ENCODE peak calls at places on chromosomes 13 and 19, in ten cellular contexts. E, B, S, L, W, Y, K, Z, N and I are unnamed samples.
A peak's percentile ranks its signal among the peaks of the same experiment; 100 is the strongest.

GRCh38 chr13:81929988-81930387 is 1589.1 kb upstream of the SPRY2 start:
- DNase-seq in E (no peak), B (no peak), S (no peak), L (no peak), W (peak; percentile 20), Y (no peak), K (peak; percentile 70), Z (no peak), N (peak; percentile 48), I (peak; percentile 88)

GRCh38 chr13:89061821-89062220 is 1390.7 kb downstream of the SLITRK5 start:
- DNase-seq in E (no peak), B (no peak), S (no peak), L (no peak), W (no peak), Y (no peak), K (no peak), Z (peak; percentile 24), N (no peak), I (no peak)

GRCh38 chr13:45786293-45786920 is 65.1 kb downstream of the SIAH3 start:
- DNase-seq in E (no peak), B (no peak), S (no peak), L (no peak), W (no peak), Y (no peak), K (peak; percentile 76), Z (no peak), N (no peak), I (no peak)

GRCh38 chr13:79380943-79381445 is 25.1 kb downstream of the RBM26 start:
- DNase-seq in E (no peak), B (no peak), S (no peak), L (no peak), W (no peak), Y (no peak), K (no peak), Z (no peak), N (no peak), I (no peak)

GRCh38 chr19:7288977-7289376 is 5.2 kb downstream of the INSR start:
- DNase-seq in E (no peak), B (no peak), S (no peak), L (no peak), W (no peak), Y (no peak), K (peak; percentile 10), Z (no peak), N (no peak), I (no peak)

GRCh38 chr19:36460046-36460445 is 29.3 kb downstream of the ZNF566 start:
- DNase-seq in E (no peak), B (no peak), S (no peak), L (no peak), W (no peak), Y (no peak), K (no peak), Z (no peak), N (no peak), I (no peak)

GRCh38 chr13:80116107-80116506 is 224.8 kb downstream of the SPRY2 start:
- DNase-seq in E (no peak), B (no peak), S (peak; percentile 49), L (no peak), W (no peak), Y (peak; percentile 49), K (no peak), Z (no peak), N (peak; percentile 62), I (no peak)

GRCh38 chr13:28429685-28430290 is 65.1 kb downstream of the FLT1 start:
- DNase-seq in E (no peak), B (no peak), S (no peak), L (no peak), W (peak; percentile 78), Y (no peak), K (no peak), Z (no peak), N (peak; percentile 44), I (peak; percentile 92)

GRCh38 chr13:101945435-101945834 is 456.4 kb downstream of the FGF14 start:
- DNase-seq in E (no peak), B (no peak), S (no peak), L (no peak), W (no peak), Y (no peak), K (no peak), Z (no peak), N (no peak), I (peak; percentile 37)

GRCh38 chr13:48784906-48785555 is 131.3 kb downstream of the CYSLTR2 start:
- DNase-seq in E (no peak), B (no peak), S (no peak), L (no peak), W (no peak), Y (no peak), K (no peak), Z (no peak), N (no peak), I (no peak)

GRCh38 chr19:46926201-46927071 is 65.6 kb downstream of the ARHGAP35 start:
- DNase-seq in E (no peak), B (no peak), S (no peak), L (no peak), W (no peak), Y (no peak), K (no peak), Z (no peak), N (no peak), I (no peak)

GRCh38 chr13:81779896-81780295 is 1439.0 kb upstream of the SPRY2 start:
- DNase-seq in E (no peak), B (no peak), S (no peak), L (no peak), W (no peak), Y (no peak), K (no peak), Z (no peak), N (no peak), I (no peak)

DNA sequence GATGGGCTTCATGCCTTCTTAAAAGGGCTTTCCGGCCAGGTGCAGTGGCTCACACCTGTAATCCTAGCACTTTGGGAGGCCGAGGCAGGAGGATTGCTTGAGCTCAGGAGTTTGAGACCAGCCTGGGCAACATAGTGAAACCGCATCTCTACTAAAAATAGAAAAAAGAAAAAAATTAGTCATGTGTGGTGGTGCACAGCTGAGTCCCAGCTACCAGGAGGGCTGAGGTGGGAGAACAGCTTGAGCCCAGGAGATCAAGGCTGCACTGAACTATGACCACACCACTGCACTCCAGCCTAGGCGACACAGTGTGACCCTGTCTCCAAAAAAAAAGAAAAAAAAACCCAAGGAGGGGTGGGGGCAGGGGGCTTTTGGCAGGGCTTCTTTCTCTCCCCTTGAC is 7.2 kb downstream of the CARS2 start:
- DNase-seq in E (no peak), B (no peak), S (no peak), L (no peak), W (no peak), Y (no peak), K (no peak), Z (no peak), N (no peak), I (no peak)
- H3K4me3 ChIP-seq in E (no peak overlapping the region), B (no peak overlapping the region), S (no peak overlapping the region), L (no peak overlapping the region), W (no peak overlapping the region), Y (no peak overlapping the region), K (no peak overlapping the region), Z (no peak overlapping the region), N (no peak overlapping the region), I (no peak overlapping the region)

GRCh38 chr19:15836345-15836594 is 20.8 kb upstream of the OR10H1 start:
- DNase-seq in E (no peak), B (no peak), S (no peak), L (no peak), W (no peak), Y (peak; percentile 2), K (no peak), Z (no peak), N (no peak), I (peak; percentile 14)

GRCh38 chr19:15831626-15832025 is 16.2 kb upstream of the OR10H1 start:
- DNase-seq in E (no peak), B (no peak), S (no peak), L (no peak), W (no peak), Y (no peak), K (no peak), Z (no peak), N (no peak), I (no peak)

GRCh38 chr19:15840833-15841232 is 25.4 kb upstream of the OR10H1 start:
- DNase-seq in E (no peak), B (no peak), S (no peak), L (no peak), W (no peak), Y (no peak), K (no peak), Z (no peak), N (no peak), I (no peak)

GRCh38 chr19:15841875-15842569 is 26.6 kb upstream of the OR10H1 start:
- DNase-seq in E (no peak), B (no peak), S (no peak), L (no peak), W (no peak), Y (no peak), K (no peak), Z (no peak), N (no peak), I (no peak)

DNA sequence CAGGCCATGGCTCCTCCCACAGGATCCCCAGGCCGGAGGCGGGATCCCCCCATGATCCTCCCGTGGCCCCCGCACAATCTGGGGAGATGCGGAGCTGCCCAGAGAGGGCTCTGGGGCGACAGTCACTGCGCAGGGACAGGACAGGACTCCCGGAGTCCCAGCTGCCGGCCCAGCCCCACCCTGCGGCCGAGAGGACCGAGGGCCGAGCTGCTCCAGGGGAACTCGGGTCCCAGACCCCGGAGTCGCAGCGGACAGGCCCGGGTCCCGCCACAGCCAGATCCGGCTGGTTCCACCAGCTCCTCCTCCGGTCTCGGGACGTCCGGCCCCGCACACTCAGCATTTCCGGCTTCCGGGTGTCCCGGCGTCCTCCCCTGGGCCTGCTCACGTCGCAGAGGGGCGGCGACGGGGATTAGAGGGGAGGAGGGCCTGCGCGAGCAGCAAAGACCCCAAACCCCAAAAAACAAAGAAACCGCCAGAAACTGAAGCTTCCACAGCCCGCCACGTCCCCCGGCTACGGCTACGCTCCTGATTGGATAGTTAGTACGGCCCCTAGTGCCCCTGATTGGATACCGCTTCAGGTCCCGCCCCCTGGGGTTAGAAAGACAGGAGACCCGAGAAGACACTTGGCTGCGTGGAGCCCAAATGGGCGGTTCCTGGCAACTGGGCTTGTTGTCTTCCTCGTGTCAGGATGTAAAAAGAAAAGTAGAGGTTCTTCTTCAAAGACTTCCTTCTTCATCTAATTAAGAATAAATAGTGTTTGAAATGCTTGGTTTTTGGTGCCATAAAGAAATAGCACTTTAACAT is 21.3 kb upstream of the OR10H1 start:
- DNase-seq in E (peak; percentile 99), B (peak; percentile 99), S (peak; percentile 79), L (peak; percentile 98), W (peak; percentile 94), Y (peak; percentile 92), K (no peak), Z (peak; percentile 96), N (no peak), I (peak; percentile 94)
- H3K4me3 ChIP-seq in E (peak overlapping the region; percentile 78), B (peak overlapping the region; percentile 63), S (peak overlapping the region; percentile 77), L (peak overlapping the region; percentile 80), W (peak overlapping the region; percentile 92), Y (peak overlapping the region; percentile 64), K (no peak overlapping the region), Z (peak overlapping the region; percentile 81), N (peak overlapping the region; percentile 37), I (peak overlapping the region; percentile 48)

GRCh38 chr13:26257049-26257448 is 3.1 kb downstream of the CDK8 start:
- DNase-seq in E (no peak), B (no peak), S (no peak), L (no peak), W (no peak), Y (no peak), K (no peak), Z (no peak), N (no peak), I (no peak)
- H3K4me3 ChIP-seq in E (peak overlapping the region; percentile 88), B (no peak overlapping the region), S (no peak overlapping the region), L (no peak overlapping the region), W (no peak overlapping the region), Y (no peak overlapping the region), K (peak overlapping the region; percentile 95), Z (no peak overlapping the region), N (no peak overlapping the region), I (no peak overlapping the region)

GRCh38 chr19:31286491-31286890 is 62.7 kb downstream of the TSHZ3 start:
- DNase-seq in E (no peak), B (no peak), S (no peak), L (no peak), W (no peak), Y (no peak), K (no peak), Z (peak; percentile 23), N (no peak), I (no peak)
- H3K4me3 ChIP-seq in E (no peak overlapping the region), B (no peak overlapping the region), S (no peak overlapping the region), L (no peak overlapping the region), W (no peak overlapping the region), Y (no peak overlapping the region), K (no peak overlapping the region), Z (no peak overlapping the region), N (no peak overlapping the region), I (no peak overlapping the region)